ENCODE peak calls at places on chromosomes 2 and 18, in ten cellular contexts. One of them, this sample, is unnamed.

GRCh38 chr2:60070851-60071250 is 482.6 kb downstream of the BCL11A start:
- DNase-seq in Kasumi-1: no peak
- DNase-seq in EH: no peak
- DNase-seq in hippocampal formation: no peak
- DNase-seq in fibroblast of the conjunctiva: no peak
- DNase-seq in ecto neural progenitor cell: no peak
- DNase-seq in fibroblast of mammary gland: no peak
- DNase-seq in transverse colon: no peak
- DNase-seq in ELR: no peak
- DNase-seq in stimulated activated CD8-positive, alpha-beta memory T cell treated with anti-CD3 and anti-CD28 coated beads, Interleukin-12 subunit alpha, Interleukin-12 subunit beta, amount 100 ng/mL, for 4 hours: no peak
- DNase-seq in this sample: no peak

GRCh38 chr2:218029366-218030360 is 26.9 kb upstream of the TNS1 start:
- DNase-seq in Kasumi-1: no peak
- DNase-seq in EH: peak
- DNase-seq in hippocampal formation: no peak
- DNase-seq in fibroblast of the conjunctiva: no peak
- DNase-seq in ecto neural progenitor cell: peak
- DNase-seq in fibroblast of mammary gland: no peak
- DNase-seq in transverse colon: no peak
- DNase-seq in ELR: no peak
- DNase-seq in stimulated activated CD8-positive, alpha-beta memory T cell treated with anti-CD3 and anti-CD28 coated beads, Interleukin-12 subunit alpha, Interleukin-12 subunit beta, amount 100 ng/mL, for 4 hours: no peak
- DNase-seq in this sample: no peak

GRCh38 chr2:8049111-8049720 is 632.6 kb upstream of the ID2 start:
- DNase-seq in Kasumi-1: no peak
- DNase-seq in EH: peak
- DNase-seq in hippocampal formation: no peak
- DNase-seq in fibroblast of the conjunctiva: no peak
- DNase-seq in ecto neural progenitor cell: no peak
- DNase-seq in fibroblast of mammary gland: no peak
- DNase-seq in transverse colon: no peak
- DNase-seq in ELR: no peak
- DNase-seq in stimulated activated CD8-positive, alpha-beta memory T cell treated with anti-CD3 and anti-CD28 coated beads, Interleukin-12 subunit alpha, Interleukin-12 subunit beta, amount 100 ng/mL, for 4 hours: no peak
- DNase-seq in this sample: no peak

GRCh38 chr2:108938069-108938710 is 50.8 kb downstream of the EDAR start:
- DNase-seq in Kasumi-1: peak
- DNase-seq in EH: no peak
- DNase-seq in hippocampal formation: no peak
- DNase-seq in fibroblast of the conjunctiva: no peak
- DNase-seq in ecto neural progenitor cell: no peak
- DNase-seq in fibroblast of mammary gland: peak
- DNase-seq in transverse colon: no peak
- DNase-seq in ELR: no peak
- DNase-seq in stimulated activated CD8-positive, alpha-beta memory T cell treated with anti-CD3 and anti-CD28 coated beads, Interleukin-12 subunit alpha, Interleukin-12 subunit beta, amount 100 ng/mL, for 4 hours: no peak
- DNase-seq in this sample: no peak

GRCh38 chr2:172846551-172846950 is 110.9 kb downstream of the RAPGEF4 start:
- DNase-seq in Kasumi-1: no peak
- DNase-seq in EH: no peak
- DNase-seq in hippocampal formation: no peak
- DNase-seq in fibroblast of the conjunctiva: no peak
- DNase-seq in ecto neural progenitor cell: no peak
- DNase-seq in fibroblast of mammary gland: no peak
- DNase-seq in transverse colon: no peak
- DNase-seq in ELR: no peak
- DNase-seq in stimulated activated CD8-positive, alpha-beta memory T cell treated with anti-CD3 and anti-CD28 coated beads, Interleukin-12 subunit alpha, Interleukin-12 subunit beta, amount 100 ng/mL, for 4 hours: no peak
- DNase-seq in this sample: no peak

GRCh38 chr2:214960677-214961076 is 151.2 kb upstream of the BARD1 start:
- DNase-seq in Kasumi-1: peak
- DNase-seq in EH: peak
- DNase-seq in hippocampal formation: no peak
- DNase-seq in fibroblast of the conjunctiva: no peak
- DNase-seq in ecto neural progenitor cell: no peak
- DNase-seq in fibroblast of mammary gland: peak
- DNase-seq in transverse colon: no peak
- DNase-seq in ELR: peak
- DNase-seq in stimulated activated CD8-positive, alpha-beta memory T cell treated with anti-CD3 and anti-CD28 coated beads, Interleukin-12 subunit alpha, Interleukin-12 subunit beta, amount 100 ng/mL, for 4 hours: no peak
- DNase-seq in this sample: no peak

GRCh38 chr2:219627105-219628100 is at the start of gene SLC4A3:
- DNase-seq in Kasumi-1: no peak
- DNase-seq in EH: peak
- DNase-seq in hippocampal formation: no peak
- DNase-seq in fibroblast of the conjunctiva: no peak
- DNase-seq in ecto neural progenitor cell: peak
- DNase-seq in fibroblast of mammary gland: no peak
- DNase-seq in transverse colon: no peak
- DNase-seq in ELR: peak
- DNase-seq in stimulated activated CD8-positive, alpha-beta memory T cell treated with anti-CD3 and anti-CD28 coated beads, Interleukin-12 subunit alpha, Interleukin-12 subunit beta, amount 100 ng/mL, for 4 hours: no peak
- DNase-seq in this sample: no peak

GRCh38 chr2:180707867-180708205 is 272.6 kb upstream of the UBE2E3 start:
- DNase-seq in Kasumi-1: peak
- DNase-seq in EH: peak
- DNase-seq in hippocampal formation: no peak
- DNase-seq in fibroblast of the conjunctiva: peak
- DNase-seq in ecto neural progenitor cell: no peak
- DNase-seq in fibroblast of mammary gland: peak
- DNase-seq in transverse colon: peak
- DNase-seq in ELR: peak
- DNase-seq in stimulated activated CD8-positive, alpha-beta memory T cell treated with anti-CD3 and anti-CD28 coated beads, Interleukin-12 subunit alpha, Interleukin-12 subunit beta, amount 100 ng/mL, for 4 hours: no peak
- DNase-seq in this sample: peak

GRCh38 chr2:128690431-128690830 is 371.8 kb upstream of the HS6ST1 start:
- DNase-seq in Kasumi-1: no peak
- DNase-seq in EH: no peak
- DNase-seq in hippocampal formation: no peak
- DNase-seq in fibroblast of the conjunctiva: no peak
- DNase-seq in ecto neural progenitor cell: no peak
- DNase-seq in fibroblast of mammary gland: no peak
- DNase-seq in transverse colon: no peak
- DNase-seq in ELR: no peak
- DNase-seq in stimulated activated CD8-positive, alpha-beta memory T cell treated with anti-CD3 and anti-CD28 coated beads, Interleukin-12 subunit alpha, Interleukin-12 subunit beta, amount 100 ng/mL, for 4 hours: no peak
- DNase-seq in this sample: no peak

GRCh38 chr18:46502444-46502843 is 154.6 kb downstream of the LOXHD1 start:
- DNase-seq in Kasumi-1: peak
- DNase-seq in EH: peak
- DNase-seq in hippocampal formation: no peak
- DNase-seq in fibroblast of the conjunctiva: no peak
- DNase-seq in ecto neural progenitor cell: peak
- DNase-seq in fibroblast of mammary gland: no peak
- DNase-seq in transverse colon: no peak
- DNase-seq in ELR: peak
- DNase-seq in stimulated activated CD8-positive, alpha-beta memory T cell treated with anti-CD3 and anti-CD28 coated beads, Interleukin-12 subunit alpha, Interleukin-12 subunit beta, amount 100 ng/mL, for 4 hours: no peak
- DNase-seq in this sample: no peak

GRCh38 chr2:155842103-155842502 is 490.4 kb downstream of the NR4A2 start:
- DNase-seq in Kasumi-1: no peak
- DNase-seq in EH: no peak
- DNase-seq in hippocampal formation: no peak
- DNase-seq in fibroblast of the conjunctiva: no peak
- DNase-seq in ecto neural progenitor cell: no peak
- DNase-seq in fibroblast of mammary gland: no peak
- DNase-seq in transverse colon: no peak
- DNase-seq in ELR: no peak
- DNase-seq in stimulated activated CD8-positive, alpha-beta memory T cell treated with anti-CD3 and anti-CD28 coated beads, Interleukin-12 subunit alpha, Interleukin-12 subunit beta, amount 100 ng/mL, for 4 hours: no peak
- DNase-seq in this sample: no peak

GRCh38 chr18:46488472-46489213 is 168.4 kb downstream of the LOXHD1 start:
- DNase-seq in Kasumi-1: no peak
- DNase-seq in EH: no peak
- DNase-seq in hippocampal formation: no peak
- DNase-seq in fibroblast of the conjunctiva: no peak
- DNase-seq in ecto neural progenitor cell: no peak
- DNase-seq in fibroblast of mammary gland: no peak
- DNase-seq in transverse colon: no peak
- DNase-seq in ELR: no peak
- DNase-seq in stimulated activated CD8-positive, alpha-beta memory T cell treated with anti-CD3 and anti-CD28 coated beads, Interleukin-12 subunit alpha, Interleukin-12 subunit beta, amount 100 ng/mL, for 4 hours: no peak
- DNase-seq in this sample: no peak

GRCh38 chr2:11581797-11582525 is 48.1 kb downstream of the GREB1 start:
- DNase-seq in Kasumi-1: no peak
- DNase-seq in EH: no peak
- DNase-seq in hippocampal formation: no peak
- DNase-seq in fibroblast of the conjunctiva: no peak
- DNase-seq in ecto neural progenitor cell: no peak
- DNase-seq in fibroblast of mammary gland: no peak
- DNase-seq in transverse colon: no peak
- DNase-seq in ELR: no peak
- DNase-seq in stimulated activated CD8-positive, alpha-beta memory T cell treated with anti-CD3 and anti-CD28 coated beads, Interleukin-12 subunit alpha, Interleukin-12 subunit beta, amount 100 ng/mL, for 4 hours: no peak
- DNase-seq in this sample: no peak

GRCh38 chr2:240918258-240919091 is 12.3 kb downstream of the CROCC2 start:
- DNase-seq in Kasumi-1: no peak
- DNase-seq in EH: no peak
- DNase-seq in hippocampal formation: no peak
- DNase-seq in fibroblast of the conjunctiva: no peak
- DNase-seq in ecto neural progenitor cell: peak
- DNase-seq in fibroblast of mammary gland: no peak
- DNase-seq in transverse colon: peak
- DNase-seq in ELR: no peak
- DNase-seq in stimulated activated CD8-positive, alpha-beta memory T cell treated with anti-CD3 and anti-CD28 coated beads, Interleukin-12 subunit alpha, Interleukin-12 subunit beta, amount 100 ng/mL, for 4 hours: no peak
- DNase-seq in this sample: no peak

This sample was measured in epithelial cell of prostate.